ENCODE peak calls at places on chromosome 5, in four cellular contexts. D is HepG2, R is K562, Z is GM12878. N is an unnamed sample.

GRCh38 chr5:51382759-51383493 is at the start of gene ISL1:
- DNase-seq in D (no peak), R (peak; percentile 45), Z (no peak), N (peak; percentile 21)

GRCh38 chr5:123520677-123521247 is 8.8 kb downstream of the CSNK1G3 start:
- DNase-seq in D (no peak), R (no peak), Z (no peak), N (no peak)

GRCh38 chr5:50794812-50795211 is 128.4 kb downstream of the PARP8 start:
- DNase-seq in D (no peak), R (no peak), Z (no peak), N (no peak)

GRCh38 chr5:180208435-180209081 is 453 bp downstream of the RASGEF1C start:
- DNase-seq in D (no peak), R (peak; percentile 33), Z (no peak), N (peak; percentile 20)

GRCh38 chr5:67516959-67517358 is 320.4 kb upstream of the CD180 start:
- DNase-seq in D (no peak), R (no peak), Z (no peak), N (peak; percentile 12)

GRCh38 chr5:102845041-102845440 is 89.9 kb downstream of the PAM start:
- DNase-seq in D (no peak), R (no peak), Z (no peak), N (no peak)

GRCh38 chr5:98735806-98736507 is 37.5 kb upstream of the RGMB start:
- DNase-seq in D (no peak), R (no peak), Z (no peak), N (no peak)

GRCh38 chr5:179878222-179879002 is 19.8 kb upstream of the MRNIP start:
- DNase-seq in D (no peak), R (no peak), Z (no peak), N (no peak)

GRCh38 chr5:16855475-16855874 is 80.6 kb downstream of the MYO10 start:
- DNase-seq in D (no peak), R (no peak), Z (no peak), N (no peak)

GRCh38 chr5:11878846-11879245 is 25.4 kb downstream of the CTNND2 start:
- DNase-seq in D (no peak), R (no peak), Z (no peak), N (no peak)

GRCh38 chr5:95565280-95565920 is 10.5 kb downstream of the ARSK start:
- DNase-seq in D (no peak), R (no peak), Z (no peak), N (no peak)

GRCh38 chr5:108260105-108260857 is 121.6 kb downstream of the FBXL17 start:
- DNase-seq in D (peak; percentile 58), R (peak; percentile 87), Z (peak; percentile 34), N (peak; percentile 81)

GRCh38 chr5:108255468-108255867 is 126.4 kb downstream of the FBXL17 start:
- DNase-seq in D (no peak), R (no peak), Z (no peak), N (no peak)

GRCh38 chr5:108258001-108258400 is 123.9 kb downstream of the FBXL17 start:
- DNase-seq in D (no peak), R (no peak), Z (no peak), N (no peak)

GRCh38 chr5:108260858-108261170 is 121.1 kb downstream of the FBXL17 start:
- DNase-seq in D (no peak), R (no peak), Z (no peak), N (no peak)

DNA sequence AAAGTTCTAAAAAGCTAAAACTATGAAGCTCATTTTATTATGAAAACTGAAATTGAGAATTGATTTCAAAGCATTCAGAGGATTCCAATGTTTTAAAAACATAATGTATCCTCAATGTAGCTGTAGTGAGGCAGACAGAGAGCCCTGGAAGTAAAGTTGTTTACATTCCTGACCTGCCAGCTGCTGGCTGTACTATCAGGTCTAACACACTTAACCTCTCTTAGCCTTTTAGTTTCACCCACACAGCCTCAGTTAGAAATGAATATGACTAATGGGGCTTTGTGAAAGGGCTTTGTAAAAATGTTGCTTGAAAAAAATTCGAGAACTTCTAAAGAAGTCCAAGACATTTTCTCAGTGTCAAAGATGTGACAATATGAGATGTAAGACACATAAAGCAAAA is 122.6 kb downstream of the FBXL17 start:
- DNase-seq in D (no peak), R (peak; percentile 64), Z (no peak), N (no peak)
- TF ChIP-seq ESRRA in D (no peak), R (no peak), Z (no peak), N (no peak)

GRCh38 chr5:19064094-19064493 is 923.9 kb downstream of the CDH18 start:
- DNase-seq in D (no peak), R (no peak), Z (no peak), N (no peak)

GRCh38 chr5:19058216-19058615 is 929.8 kb downstream of the CDH18 start:
- DNase-seq in D (no peak), R (no peak), Z (no peak), N (no peak)
- H3K4me2 ChIP-seq in D (no peak overlapping the region), R (no peak overlapping the region), Z (no peak overlapping the region), N (no peak overlapping the region)

GRCh38 chr5:113505181-113505580 is 8.3 kb upstream of the YTHDC2 start:
- DNase-seq in D (peak; percentile 25), R (no peak), Z (no peak), N (no peak)
- TF ChIP-seq ESRRA in D (no peak), R (no peak), Z (no peak), N (no peak)

GRCh38 chr5:1845696-1846095 is 37.0 kb downstream of the IRX4 start:
- DNase-seq in D (no peak), R (no peak), Z (no peak), N (no peak)

GRCh38 chr5:1844708-1845436 is 37.9 kb downstream of the IRX4 start:
- DNase-seq in D (no peak), R (no peak), Z (no peak), N (no peak)

GRCh38 chr5:1847611-1848010 is 35.1 kb downstream of the IRX4 start:
- DNase-seq in D (no peak), R (no peak), Z (no peak), N (no peak)

GRCh38 chr5:1846583-1846982 is 36.1 kb downstream of the IRX4 start:
- DNase-seq in D (no peak), R (no peak), Z (no peak), N (no peak)

GRCh38 chr5:1847056-1847455 is 35.7 kb downstream of the IRX4 start:
- DNase-seq in D (no peak), R (no peak), Z (no peak), N (no peak)
- H3K4me2 ChIP-seq in D (no peak overlapping the region), R (no peak overlapping the region), Z (no peak overlapping the region), N (no peak overlapping the region)

GRCh38 chr5:7589800-7590199 is 193.9 kb downstream of the ADCY2 start:
- DNase-seq in D (no peak), R (no peak), Z (no peak), N (no peak)

GRCh38 chr5:7597058-7597457 is 201.1 kb downstream of the ADCY2 start:
- DNase-seq in D (no peak), R (no peak), Z (no peak), N (no peak)

DNA sequence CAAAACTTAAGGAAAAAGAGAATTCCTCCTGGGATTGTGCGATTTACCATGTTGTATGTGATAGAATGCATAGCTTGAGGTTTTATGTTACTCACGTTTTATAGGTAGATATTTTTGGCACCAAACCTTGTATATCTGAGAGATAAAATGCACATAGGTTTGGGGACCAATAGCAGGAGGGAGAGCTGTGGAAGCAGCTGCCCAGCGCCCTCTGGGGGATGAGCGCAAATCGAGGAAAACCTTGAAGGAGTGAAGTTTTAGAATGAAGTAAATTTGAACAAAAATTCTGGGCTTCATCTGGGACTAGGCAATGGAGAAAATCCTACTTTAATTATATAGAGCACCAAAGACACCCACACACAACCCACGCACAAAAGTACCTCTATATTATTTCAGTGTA is 197.0 kb downstream of the ADCY2 start:
- DNase-seq in D (no peak), R (peak; percentile 24), Z (no peak), N (no peak)
- TF ChIP-seq ESRRA in D (no peak), R (no peak), Z (no peak), N (no peak)

GRCh38 chr5:108084105-108084504 is 297.8 kb downstream of the FBXL17 start:
- DNase-seq in D (no peak), R (no peak), Z (no peak), N (no peak)
- H3K4me2 ChIP-seq in D (no peak overlapping the region), R (no peak overlapping the region), Z (no peak overlapping the region), N (no peak overlapping the region)

GRCh38 chr5:157511656-157512644 is 51.9 kb downstream of the NIPAL4 start:
- DNase-seq in D (peak; percentile 79), R (peak; percentile 71), Z (no peak), N (peak; percentile 75)
- TF ChIP-seq ESRRA in D (peak; percentile 92), R (no peak), Z (no peak), N (no peak)